ENCODE peak calls at places on chromosome 14, in nine cellular contexts. U, F, L, S, J, A, Z, P and D are unnamed samples.

GRCh38 chr14:37864861-37865718 is 269.7 kb downstream of the TTC6 start:
- DNase-seq in J (peak; percentile 76), S (no peak), U (no peak), L (no peak), P (no peak), A (no peak), Z (no peak), F (no peak), D (no peak)

GRCh38 chr14:102588821-102589220 is 3.6 kb upstream of the RCOR1 start:
- DNase-seq in P (no peak), Z (no peak), J (no peak), U (no peak), L (no peak), A (no peak), S (no peak), F (no peak), D (no peak)

GRCh38 chr14:76261371-76261811 is 109.7 kb downstream of the GPATCH2L start:
- DNase-seq in J (no peak), U (no peak), L (no peak), P (no peak), Z (no peak), A (no peak), S (no peak), F (no peak), D (peak; percentile 12)

GRCh38 chr14:74732387-74732786 is 19.4 kb downstream of the FCF1 start:
- DNase-seq in Z (no peak), L (no peak), P (no peak), A (no peak), U (no peak), F (no peak), S (no peak), J (no peak), D (no peak)

GRCh38 chr14:40623641-40624040 is 983.0 kb upstream of the LRFN5 start:
- DNase-seq in L (no peak), A (no peak), P (no peak), Z (no peak), F (no peak), S (no peak), U (no peak), J (no peak), D (no peak)

GRCh38 chr14:75460402-75460801 is 32.6 kb downstream of the JDP2 start:
- DNase-seq in A (no peak), U (no peak), Z (no peak), P (no peak), F (no peak), L (no peak), J (no peak), S (no peak), D (no peak)

GRCh38 chr14:31357279-31357678 is 63.1 kb downstream of the HEATR5A start:
- DNase-seq in J (no peak), P (no peak), S (no peak), F (no peak), Z (no peak), A (no peak), U (no peak), L (peak; percentile 50), D (no peak)

GRCh38 chr14:64841121-64841611 is 38.5 kb downstream of the SPTB start:
- DNase-seq in P (no peak), L (peak; percentile 9), U (peak; percentile 54), Z (peak; percentile 51), A (peak; percentile 56), S (no peak), F (no peak), J (peak; percentile 38), D (no peak)

GRCh38 chr14:76510255-76510654 is 134.3 kb downstream of the ESRRB start:
- DNase-seq in Z (no peak), L (no peak), U (no peak), P (no peak), J (no peak), F (no peak), S (no peak), A (no peak), D (no peak)

GRCh38 chr14:88546621-88547385 is 8.0 kb downstream of the PTPN21 start:
- DNase-seq in U (no peak), L (no peak), J (no peak), A (no peak), P (no peak), S (no peak), F (no peak), Z (no peak), D (no peak)

GRCh38 chr14:61511558-61511924 is 183.8 kb upstream of the HIF1A start:
- DNase-seq in Z (no peak), P (peak; percentile 16), L (no peak), A (no peak), J (no peak), S (no peak), F (no peak), U (no peak), D (no peak)

GRCh38 chr14:61535470-61535869 is 159.8 kb upstream of the HIF1A start:
- DNase-seq in J (no peak), U (no peak), A (no peak), L (no peak), Z (no peak), P (no peak), F (no peak), S (no peak), D (no peak)

GRCh38 chr14:88790501-88791251 is 2.1 kb downstream of the EML5 start:
- DNase-seq in J (no peak), A (no peak), L (no peak), U (no peak), S (no peak), P (no peak), Z (no peak), F (no peak), D (no peak)